ENCODE peak calls at places on chromosomes 3 and 15, in eight cellular contexts. R, A, H, I, N, V, E and W are unnamed samples.

GRCh38 chr15:89322822-89323221 is 11.8 kb downstream of the POLG start:
- DNase-seq in R (no peak), A (no peak), H (no peak), I (no peak), N (no peak), V (no peak), E (no peak), W (no peak)

GRCh38 chr15:56972426-56972825 is 54.0 kb downstream of the TCF12 start:
- DNase-seq in R (no peak), A (no peak), H (no peak), I (no peak), N (no peak), V (no peak), E (no peak), W (no peak)

GRCh38 chr15:72445426-72445825 is 28.7 kb upstream of the ARIH1 start:
- DNase-seq in R (no peak), A (no peak), H (no peak), I (no peak), N (no peak), V (no peak), E (peak), W (no peak)

GRCh38 chr15:35067501-35068347 is 17.4 kb downstream of the NANOGP8 start:
- DNase-seq in R (no peak), A (no peak), H (no peak), I (no peak), N (no peak), V (no peak), E (no peak), W (no peak)

GRCh38 chr3:167855306-167855705 is 119.8 kb downstream of the SERPINI1 start:
- DNase-seq in R (no peak), A (no peak), H (no peak), I (no peak), N (no peak), V (no peak), E (no peak), W (no peak)

GRCh38 chr15:85419200-85419599 is 38.8 kb downstream of the AKAP13 start:
- DNase-seq in R (no peak), A (no peak), H (no peak), I (no peak), N (no peak), V (no peak), E (no peak), W (no peak)

GRCh38 chr3:59327324-59327939 is 277.6 kb upstream of the CFAP20DC start:
- DNase-seq in R (no peak), A (no peak), H (peak), I (no peak), N (no peak), V (peak), E (no peak), W (no peak)

GRCh38 chr3:188369526-188369925 is 215.6 kb downstream of the LPP start:
- DNase-seq in R (no peak), A (no peak), H (no peak), I (no peak), N (no peak), V (no peak), E (no peak), W (no peak)

GRCh38 chr3:134374791-134375541 is 719 bp upstream of the AMOTL2 start:
- DNase-seq in R (peak), A (no peak), H (peak), I (peak), N (no peak), V (no peak), E (peak), W (no peak)

GRCh38 chr3:183698760-183699159 is 1.2 kb downstream of the YEATS2 start:
- DNase-seq in R (peak), A (no peak), H (no peak), I (no peak), N (peak), V (no peak), E (peak), W (no peak)

GRCh38 chr3:126807795-126808194 is 103.8 kb downstream of the CHCHD6 start:
- DNase-seq in R (no peak), A (no peak), H (no peak), I (no peak), N (no peak), V (no peak), E (no peak), W (no peak)

GRCh38 chr15:31364301-31365031 is 37.8 kb downstream of the KLF13 start:
- DNase-seq in R (peak), A (no peak), H (no peak), I (peak), N (no peak), V (no peak), E (no peak), W (no peak)

GRCh38 chr3:120239644-120240043 is 45.4 kb downstream of the GPR156 start:
- DNase-seq in R (no peak), A (no peak), H (no peak), I (no peak), N (no peak), V (no peak), E (no peak), W (no peak)

GRCh38 chr3:193782747-193783146 is 189.7 kb downstream of the OPA1 start:
- DNase-seq in R (no peak), A (no peak), H (no peak), I (no peak), N (no peak), V (no peak), E (no peak), W (no peak)

GRCh38 chr15:52677593-52677992 is 1.6 kb downstream of the ATOSA start:
- DNase-seq in R (no peak), A (no peak), H (no peak), I (no peak), N (no peak), V (no peak), E (no peak), W (no peak)

GRCh38 chr3:156602424-156602823 is 47.5 kb upstream of the SSR3 start:
- DNase-seq in R (no peak), A (no peak), H (no peak), I (no peak), N (no peak), V (no peak), E (no peak), W (no peak)

GRCh38 chr15:100687532-100688215 is 85.3 kb downstream of the ASB7 start:
- DNase-seq in R (no peak), A (no peak), H (peak), I (peak), N (no peak), V (no peak), E (no peak), W (no peak)

GRCh38 chr3:142886938-142887337 is 1.9 kb downstream of the PCOLCE2 start:
- DNase-seq in R (no peak), A (no peak), H (peak), I (no peak), N (no peak), V (peak), E (no peak), W (no peak)

GRCh38 chr3:149020839-149021252 is 29.5 kb downstream of the GYG1 start:
- DNase-seq in R (no peak), A (no peak), H (no peak), I (no peak), N (no peak), V (no peak), E (no peak), W (no peak)

GRCh38 chr15:53414167-53414566 is 345.3 kb downstream of the WDR72 start:
- DNase-seq in R (no peak), A (no peak), H (no peak), I (no peak), N (no peak), V (no peak), E (no peak), W (no peak)

GRCh38 chr15:87764461-87765236 is 491.9 kb downstream of the NTRK3 start:
- DNase-seq in R (no peak), A (no peak), H (peak), I (no peak), N (no peak), V (no peak), E (no peak), W (no peak)

GRCh38 chr3:166446291-166446690 is 609.1 kb upstream of the BCHE start:
- DNase-seq in R (no peak), A (no peak), H (no peak), I (no peak), N (no peak), V (no peak), E (no peak), W (no peak)